ENCODE peak calls at places on chromosome 12, in eight cellular contexts. B is NCI-H2227 treated with DMSO at 0.1 percent for 48 hours, Y is GM13976, M is ovary, C is NCI-H1694, P is brain microvascular endothelial cell, D is H4, Z is AG04450. Q is an unnamed sample.

GRCh38 chr12:602700-603068 is 60.6 kb downstream of the NINJ2 start:
- DNase-seq in Z (no peak), P (no peak), M (no peak), C (no peak), B (no peak), D (no peak), Y (no peak), Q (no peak)

GRCh38 chr12:64323476-64324225 is 66.9 kb downstream of the C12orf56 start:
- DNase-seq in Z (no peak), C (no peak), D (no peak), M (no peak), Y (no peak), P (no peak), B (no peak), Q (no peak)

GRCh38 chr12:49806321-49806813 is 21.8 kb downstream of the NCKAP5L start:
- DNase-seq in C (no peak), D (no peak), P (no peak), M (no peak), Z (no peak), B (no peak), Y (no peak), Q (no peak)

GRCh38 chr12:53045646-53046045 is 4.2 kb upstream of the TNS2 start:
- DNase-seq in B (no peak), P (no peak), M (peak; percentile 64), D (no peak), Z (no peak), Y (no peak), C (no peak), Q (no peak)

GRCh38 chr12:111447571-111448265 is 42.0 kb downstream of the SH2B3 start:
- DNase-seq in D (peak; percentile 6), B (no peak), C (no peak), P (no peak), Y (no peak), Z (no peak), M (no peak), Q (no peak)

GRCh38 chr12:120406080-120406479 is 31.8 kb upstream of the COX6A1 start:
- DNase-seq in M (no peak), C (no peak), P (no peak), D (no peak), Z (no peak), Y (no peak), B (peak; percentile 64), Q (no peak)

GRCh38 chr12:53623526-53623925 is 2.7 kb downstream of the ATF7 start:
- DNase-seq in M (no peak), B (no peak), C (no peak), P (peak; percentile 52), D (no peak), Y (no peak), Z (peak; percentile 24), Q (peak; percentile 67)

GRCh38 chr12:78473136-78473535 is 391.4 kb upstream of the SYT1 start:
- DNase-seq in B (peak; percentile 40), D (no peak), C (no peak), M (no peak), Y (no peak), P (peak; percentile 29), Z (no peak), Q (peak; percentile 28)

GRCh38 chr12:12091977-12092663 is 21.4 kb downstream of the BCL2L14 start:
- DNase-seq in Z (no peak), Y (no peak), P (no peak), M (no peak), C (peak; percentile 35), D (no peak), B (no peak), Q (no peak)

GRCh38 chr12:102441077-102441596 is 39.2 kb downstream of the IGF1 start:
- DNase-seq in Z (no peak), B (no peak), Y (no peak), D (no peak), C (no peak), P (no peak), M (no peak), Q (no peak)

GRCh38 chr12:3222935-3223334 is 145.8 kb downstream of the TSPAN9 start:
- DNase-seq in M (no peak), Z (no peak), D (no peak), C (peak; percentile 56), Y (no peak), P (no peak), B (peak; percentile 6), Q (no peak)

GRCh38 chr12:9034095-9034494 is 44.7 kb downstream of the KLRG1 start:
- DNase-seq in B (no peak), Y (no peak), P (no peak), D (no peak), Z (no peak), C (no peak), M (no peak), Q (no peak)

GRCh38 chr12:104846056-104846762 is 111.9 kb downstream of the SLC41A2 start:
- DNase-seq in D (no peak), Z (no peak), M (no peak), B (no peak), C (no peak), Y (no peak), P (peak; percentile 16), Q (no peak)

GRCh38 chr12:75820848-75821578 is 210.6 kb downstream of the PHLDA1 start:
- DNase-seq in Y (no peak), P (peak; percentile 53), Z (peak; percentile 93), D (no peak), B (no peak), C (no peak), M (peak; percentile 71), Q (peak; percentile 84)

GRCh38 chr12:11171953-11172675 is 1.1 kb downstream of the SMIM10L1 start:
- DNase-seq in B (peak; percentile 57), Z (no peak), P (peak; percentile 4), Y (no peak), C (no peak), D (no peak), M (no peak), Q (no peak)

GRCh38 chr12:99722690-99723486 is 75.3 kb downstream of the GARIN6 start:
- DNase-seq in B (no peak), M (no peak), Y (no peak), P (no peak), D (no peak), Z (no peak), C (no peak), Q (no peak)

GRCh38 chr12:1517007-1517406 is 77.4 kb downstream of the FBXL14 start:
- DNase-seq in C (no peak), D (no peak), P (peak; percentile 87), B (no peak), Z (no peak), M (no peak), Y (no peak), Q (peak; percentile 68)

GRCh38 chr12:109606261-109607028 is 32.9 kb downstream of the MVK start:
- DNase-seq in Z (no peak), P (no peak), B (peak; percentile 61), C (peak; percentile 67), M (no peak), D (no peak), Y (no peak), Q (peak; percentile 57)

GRCh38 chr12:125210104-125210755 is 145.0 kb downstream of the AACS start:
- DNase-seq in Z (no peak), D (no peak), P (no peak), C (no peak), B (no peak), M (no peak), Y (no peak), Q (no peak)

GRCh38 chr12:99911076-99911475 is 73.7 kb downstream of the ANKS1B start:
- DNase-seq in D (peak; percentile 92), B (no peak), C (no peak), P (peak; percentile 91), M (peak; percentile 21), Z (peak; percentile 65), Y (no peak), Q (peak; percentile 97)

GRCh38 chr12:108905725-108906124 is 25.8 kb downstream of the DAO start:
- DNase-seq in Z (no peak), C (no peak), B (no peak), Y (no peak), M (no peak), D (no peak), P (no peak), Q (no peak)

GRCh38 chr12:124148481-124148880 is 146.4 kb upstream of the RFLNA start:
- DNase-seq in Z (no peak), C (no peak), M (no peak), P (no peak), Y (no peak), B (no peak), D (no peak), Q (no peak)

GRCh38 chr12:5806376-5807089 is 138.5 kb downstream of the ANO2 start:
- DNase-seq in M (no peak), P (no peak), C (no peak), Y (no peak), Z (no peak), D (peak; percentile 69), B (no peak), Q (peak; percentile 86)

GRCh38 chr12:5511644-5512584 is 80.0 kb downstream of the NTF3 start:
- DNase-seq in Z (peak; percentile 23), P (no peak), M (peak; percentile 79), Y (peak; percentile 40), D (no peak), C (no peak), B (no peak), Q (no peak)

GRCh38 chr12:5244513-5244972 is 187.4 kb upstream of the NTF3 start:
- DNase-seq in Z (no peak), C (no peak), M (no peak), D (no peak), Y (no peak), P (no peak), B (no peak), Q (peak; percentile 82)

GRCh38 chr12:132541200-132541599 is 51.2 kb downstream of the FBRSL1 start:
- DNase-seq in C (no peak), Y (no peak), B (no peak), P (no peak), M (no peak), Z (no peak), D (no peak), Q (no peak)

GRCh38 chr12:92928431-92928961 is 599 bp downstream of the EEA1 start:
- DNase-seq in D (no peak), P (peak; percentile 28), M (peak; percentile 45), B (no peak), C (no peak), Y (peak; percentile 21), Z (no peak), Q (peak; percentile 56)

GRCh38 chr12:60235261-60235660 is 639.4 kb downstream of the SLC16A7 start:
- DNase-seq in M (no peak), P (no peak), D (no peak), C (no peak), Y (no peak), Z (no peak), B (no peak), Q (no peak)

GRCh38 chr12:18589316-18589715 is 148.5 kb downstream of the PLCZ1 start:
- DNase-seq in B (no peak), M (no peak), Z (no peak), C (no peak), P (no peak), D (no peak), Y (no peak), Q (no peak)

GRCh38 chr12:70982991-70983390 is 62.5 kb upstream of the PTPRR start:
- DNase-seq in D (peak; percentile 90), Y (no peak), P (no peak), B (no peak), C (no peak), Z (no peak), M (no peak), Q (no peak)

GRCh38 chr12:132475304-132476037 is 14.5 kb upstream of the FBRSL1 start:
- DNase-seq in B (no peak), P (no peak), Z (no peak), D (no peak), Y (no peak), M (no peak), C (no peak), Q (no peak)

GRCh38 chr12:116882742-116883141 is 1.5 kb upstream of the HRK start:
- DNase-seq in B (peak; percentile 14), D (no peak), Y (peak; percentile 50), Z (no peak), M (no peak), C (peak; percentile 31), P (peak; percentile 22), Q (peak; percentile 31)